ENCODE peak calls at places on chromosomes 12 and 14, in six cellular contexts. J is fibroblast of lung, M is endothelial cell of umbilical vein, I is mammary epithelial cell, R is astrocyte, F is HCT116. N is an unnamed sample. For H3K36me3, the result is how much of the 10 kb centered on the place peaks cover.

GRCh38 chr12:105025890-105026289 is 39.8 kb downstream of the NOPCHAP1 start:
- DNase-seq in J (peak), M (peak), I (no peak), R (peak), F (no peak), N (no peak)

GRCh38 chr14:39432619-39433451 is 602 bp upstream of the FBXO33 start:
- DNase-seq in J (peak), M (peak), I (peak), R (peak), F (peak), N (no peak)

GRCh38 chr12:106333756-106334155 is 23.8 kb upstream of the POLR3B start:
- DNase-seq in J (no peak), M (no peak), I (no peak), R (no peak), F (no peak), N (no peak)

GRCh38 chr14:52862652-52863338 is 71.4 kb upstream of the GNPNAT1 start:
- DNase-seq in J (peak), M (peak), I (peak), R (peak), F (no peak), N (no peak)

GRCh38 chr14:104443391-104444158 is 136.0 kb upstream of the C14orf180 start:
- DNase-seq in J (no peak), M (no peak), I (no peak), R (no peak), F (no peak), N (no peak)

GRCh38 chr12:117490130-117490529 is 128.7 kb upstream of the NOS1 start:
- DNase-seq in J (no peak), M (no peak), I (no peak), R (no peak), F (no peak), N (no peak)

GRCh38 chr12:127363392-127363791 is 903.6 kb upstream of the TMEM132C start:
- DNase-seq in J (no peak), M (no peak), I (peak), R (no peak), F (peak), N (no peak)

GRCh38 chr14:97120204-97121120 is 323.3 kb downstream of the VRK1 start:
- DNase-seq in J (no peak), M (no peak), I (no peak), R (no peak), F (no peak), N (no peak)

GRCh38 chr14:88533203-88533602 is 21.6 kb downstream of the PTPN21 start:
- DNase-seq in J (no peak), M (no peak), I (no peak), R (no peak), F (no peak), N (no peak)

GRCh38 chr12:76028649-76029277 is 2.8 kb downstream of the PHLDA1 start:
- DNase-seq in J (peak), M (peak), I (no peak), R (no peak), F (no peak), N (no peak)

GRCh38 chr14:64899958-64900357 is 14.3 kb upstream of the CHURC1 start:
- DNase-seq in J (no peak), M (no peak), I (no peak), R (peak), F (no peak), N (no peak)

GRCh38 chr14:52563120-52563519 is 10.5 kb downstream of the GPR137C start:
- DNase-seq in J (peak), M (peak), I (peak), R (peak), F (no peak), N (no peak)

GRCh38 chr14:51616724-51617409 is 34.8 kb upstream of the FRMD6 start:
- DNase-seq in J (peak), M (peak), I (peak), R (peak), F (peak), N (peak)

GRCh38 chr14:65229431-65230286 is 127.3 kb upstream of the MAX start:
- DNase-seq in J (peak), M (peak), I (peak), R (peak), F (no peak), N (no peak)

GRCh38 chr12:110339184-110339952 is 58.3 kb downstream of the ATP2A2 start:
- DNase-seq in J (no peak), M (no peak), I (peak), R (no peak), F (no peak), N (no peak)

GRCh38 chr14:25122188-25122587 is 72.2 kb upstream of the STXBP6 start:
- DNase-seq in J (no peak), M (no peak), I (no peak), R (no peak), F (no peak), N (no peak)
- H3K9ac ChIP-seq in J (no peak), M (no peak), I (no peak), R (peak), F (no peak), N (no peak)

GRCh38 chr12:112148031-112148513 is 22.7 kb downstream of the TRAFD1 start:
- DNase-seq in J (peak), M (no peak), I (peak), R (peak), F (no peak), N (peak)
- H3K36me3 ChIP-seq in J (under half), M (under half), I (under half), R (under half), F (under half), N (under half)

GRCh38 chr12:57118711-57119271 is 7.6 kb upstream of the STAT6 start:
- DNase-seq in J (no peak), M (no peak), I (peak), R (no peak), F (no peak), N (peak)
- H3K4me3 ChIP-seq in J (no peak), M (no peak), I (no peak), R (no peak), F (no peak), N (no peak)

DNA sequence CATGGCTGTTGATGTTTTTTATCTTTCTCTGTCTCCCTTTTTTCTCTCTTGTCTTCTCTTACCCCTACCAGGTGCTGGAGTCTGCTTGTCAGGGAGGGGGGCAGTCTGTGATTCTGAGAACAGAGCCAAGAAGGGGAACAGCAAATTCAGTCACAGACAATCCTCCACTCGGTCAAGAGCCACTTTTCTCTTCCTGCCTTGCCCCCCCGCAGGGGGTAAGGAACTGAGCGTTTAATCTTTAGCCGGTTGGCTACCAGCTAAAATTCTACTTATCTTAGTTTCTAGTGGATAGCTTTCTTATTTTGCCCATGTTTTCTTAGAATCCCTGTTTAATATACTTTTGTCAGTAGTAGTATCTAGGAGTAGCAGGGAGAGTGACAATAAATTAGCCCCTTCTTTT is 1.9 kb downstream of the RIMKLB start:
- DNase-seq in J (no peak), M (no peak), I (no peak), R (no peak), F (no peak), N (no peak)
- H3K9ac ChIP-seq in J (no peak), M (peak), I (no peak), R (peak), F (no peak), N (no peak)

DNA sequence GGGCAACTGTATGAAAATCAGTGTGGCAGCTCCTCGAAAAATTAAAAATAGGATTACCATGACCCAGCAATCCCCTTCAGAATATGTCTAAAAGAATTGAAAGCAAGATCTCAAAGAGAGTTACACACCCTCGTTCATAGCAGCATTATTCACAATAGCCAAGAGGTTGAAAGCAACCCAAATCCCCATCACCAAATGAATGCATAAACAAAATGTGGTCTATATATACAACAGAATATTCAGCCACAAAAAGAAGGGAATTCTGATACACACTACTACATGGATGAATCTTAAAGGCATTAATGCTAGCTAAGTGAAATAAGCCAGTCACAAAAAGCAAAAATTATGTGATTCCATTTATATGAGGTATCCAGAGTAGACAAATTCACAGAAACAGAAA is 27.2 kb downstream of the RAD52 start:
- DNase-seq in J (peak), M (no peak), I (no peak), R (no peak), F (no peak), N (no peak)
- H3K36me3 ChIP-seq in J (under half), M (under half), I (under half), R (under half), F (under half), N (under half)

GRCh38 chr14:58072288-58073071 is 79.5 kb downstream of the ARMH4 start:
- DNase-seq in J (peak), M (peak), I (peak), R (peak), F (peak), N (no peak)
- H3K4me3 ChIP-seq in J (no peak), M (no peak), I (no peak), R (no peak), F (peak), N (no peak)